ENCODE peak calls at places on chromosomes 2 and 18, in ten cellular contexts. S is vagina, T is fibroblast of pulmonary artery, D is lower leg skin, I is WERI-Rb-1, N is aorta, G is psoas muscle, U is bronchial epithelial cell, L is endodermal cell, K is astrocyte of the spinal cord. O is an unnamed sample.
A peak's percentile ranks its signal among the peaks of the same experiment; 100 is the strongest.

GRCh38 chr2:239261336-239261735 is 139.5 kb downstream of the HDAC4 start:
- DNase-seq in S (no peak), T (no peak), D (no peak), I (no peak), N (no peak), G (no peak), U (no peak), L (no peak), K (no peak), O (no peak)

GRCh38 chr2:7007846-7008741 is 90.9 kb downstream of the RNF144A start:
- DNase-seq in S (no peak), T (peak; percentile 93), D (peak; percentile 93), I (no peak), N (peak; percentile 93), G (peak; percentile 94), U (no peak), L (peak; percentile 59), K (peak; percentile 97), O (peak; percentile 93)

GRCh38 chr2:8281234-8281633 is 400.6 kb upstream of the ID2 start:
- DNase-seq in S (no peak), T (no peak), D (no peak), I (no peak), N (no peak), G (no peak), U (no peak), L (no peak), K (no peak), O (no peak)

GRCh38 chr18:79926715-79927596 is 24.5 kb downstream of the SLC66A2 start:
- DNase-seq in S (no peak), T (no peak), D (peak; percentile 62), I (peak; percentile 96), N (peak; percentile 31), G (no peak), U (no peak), L (peak; percentile 40), K (no peak), O (no peak)

GRCh38 chr18:54736981-54737380 is 91.3 kb upstream of the RAB27B start:
- DNase-seq in S (no peak), T (no peak), D (no peak), I (no peak), N (no peak), G (no peak), U (peak; percentile 51), L (no peak), K (peak; percentile 25), O (no peak)

GRCh38 chr2:219430633-219431615 is 3.7 kb upstream of the SPEG start:
- DNase-seq in S (no peak), T (peak; percentile 56), D (no peak), I (peak; percentile 49), N (no peak), G (peak; percentile 80), U (peak; percentile 32), L (peak; percentile 71), K (peak; percentile 32), O (peak; percentile 81)

GRCh38 chr2:168355110-168355509 is 101.0 kb upstream of the CERS6 start:
- DNase-seq in S (no peak), T (no peak), D (no peak), I (no peak), N (no peak), G (no peak), U (no peak), L (no peak), K (no peak), O (no peak)

GRCh38 chr2:190819835-190820234 is 60.8 kb upstream of the GLS start:
- DNase-seq in S (no peak), T (peak; percentile 88), D (no peak), I (no peak), N (no peak), G (no peak), U (peak; percentile 58), L (no peak), K (peak; percentile 41), O (peak; percentile 39)

DNA sequence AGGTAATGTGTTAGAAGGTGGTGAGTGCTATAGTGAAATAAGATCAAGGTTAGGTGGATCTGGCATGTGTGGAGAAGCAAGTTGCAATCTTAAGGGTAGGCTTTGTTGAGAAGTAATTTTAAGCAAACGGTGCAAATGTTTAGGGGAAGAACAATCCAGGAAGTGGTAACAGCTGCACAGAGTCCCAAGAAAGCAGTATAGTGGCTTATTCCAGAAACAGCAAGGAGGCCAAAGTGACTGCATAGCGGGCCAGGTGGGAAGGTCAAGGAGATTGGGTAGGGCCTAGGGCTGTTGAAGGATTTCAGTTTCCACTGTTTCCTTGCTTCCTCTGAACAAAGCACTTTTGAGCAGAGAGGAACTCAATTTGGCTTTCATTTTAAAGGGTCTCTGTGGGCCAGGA is 30.0 kb upstream of the RAB1A start:
- DNase-seq in S (no peak), T (no peak), D (no peak), I (no peak), N (no peak), G (no peak), U (no peak), L (no peak), K (no peak), O (no peak)
- H3K4me3 ChIP-seq in S (no peak overlapping the region), T (no peak overlapping the region), D (no peak overlapping the region), I (no peak overlapping the region), N (no peak overlapping the region), G (no peak overlapping the region), U (no peak overlapping the region), L (no peak overlapping the region), K (no peak overlapping the region), O (no peak overlapping the region)

DNA sequence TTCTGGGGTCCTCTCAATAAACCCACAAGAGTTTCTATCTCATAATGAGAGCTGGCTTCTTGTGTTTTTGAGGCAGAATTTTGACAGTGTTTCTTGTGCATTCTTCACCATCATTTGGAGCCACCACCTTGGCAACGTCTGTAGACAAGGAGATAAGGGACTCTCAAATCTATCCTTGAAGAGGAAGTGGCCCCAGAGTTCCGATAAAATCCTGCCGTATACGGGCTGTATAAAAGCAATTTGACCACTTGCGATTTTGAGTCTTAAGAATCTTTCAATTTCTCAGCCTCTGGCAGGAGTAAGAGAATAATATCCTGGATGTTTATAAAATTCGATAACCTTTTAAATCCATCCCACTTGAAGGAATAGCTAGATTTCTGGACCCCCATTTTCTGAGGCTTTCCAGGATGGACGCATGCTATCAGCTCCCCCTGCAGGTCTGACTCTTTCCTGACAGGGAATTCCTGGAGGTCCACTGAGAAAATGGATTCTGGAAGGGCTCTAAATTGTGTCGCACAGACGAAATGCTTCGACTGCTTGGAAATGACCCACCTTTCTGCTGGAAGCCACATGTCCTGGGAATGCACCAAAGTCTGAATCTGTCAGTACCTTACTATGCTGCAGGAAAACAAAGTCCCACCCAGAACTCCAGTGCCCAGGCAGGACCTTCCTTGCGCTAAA is 54.1 kb downstream of the E2F6 start:
- DNase-seq in S (no peak), T (peak; percentile 76), D (peak; percentile 82), I (peak; percentile 66), N (peak; percentile 58), G (no peak), U (peak; percentile 39), L (peak; percentile 81), K (peak; percentile 49), O (no peak)
- H3K4me3 ChIP-seq in S (no peak overlapping the region), T (peak overlapping the region; percentile 51), D (no peak overlapping the region), I (no peak overlapping the region), N (peak overlapping the region; percentile 78), G (peak overlapping the region; percentile 62), U (peak overlapping the region; percentile 21), L (no peak overlapping the region), K (no peak overlapping the region), O (no peak overlapping the region)

DNA sequence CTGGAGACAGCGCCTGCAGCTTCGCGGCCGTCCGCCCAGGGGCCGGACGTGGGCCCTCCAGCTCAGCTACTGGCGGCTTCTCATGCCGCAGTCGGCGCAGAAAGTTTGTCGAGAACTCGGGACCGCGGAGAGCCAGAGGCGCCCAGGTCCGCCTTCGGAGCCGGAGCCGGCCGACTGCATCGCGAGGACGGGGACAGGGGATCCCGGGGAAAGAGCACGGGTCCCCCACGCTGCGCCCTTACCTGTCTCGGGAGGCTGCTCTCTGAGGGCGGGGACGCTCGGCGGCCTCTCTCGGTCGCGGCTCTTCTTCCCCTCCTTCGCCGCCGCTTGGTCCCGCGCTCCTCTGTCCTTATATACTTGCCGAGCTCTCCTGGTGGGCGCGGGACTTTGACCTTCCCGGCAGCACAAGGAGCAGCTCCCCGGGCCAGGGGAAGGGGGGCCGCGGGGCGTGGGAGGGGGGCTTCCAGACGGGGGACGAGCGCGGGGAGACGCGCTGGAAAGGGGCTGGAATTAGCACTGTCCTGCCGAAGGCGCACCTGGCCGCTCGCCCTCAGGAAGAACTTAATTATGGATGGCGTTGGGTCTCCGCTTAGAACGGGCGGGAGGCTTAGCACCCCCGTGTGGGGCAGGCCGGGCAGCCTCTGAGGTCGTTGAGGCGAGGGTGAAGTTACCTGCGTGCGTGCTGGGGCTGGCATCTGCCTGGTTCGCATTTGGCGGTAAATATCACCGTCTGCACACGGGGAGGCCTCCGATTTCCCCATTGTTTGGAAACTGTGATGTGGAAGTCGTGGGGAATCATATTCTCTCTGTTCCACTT is at the start of gene POMC:
- DNase-seq in S (no peak), T (peak; percentile 30), D (no peak), I (peak; percentile 35), N (no peak), G (peak; percentile 26), U (peak; percentile 6), L (peak; percentile 86), K (peak; percentile 31), O (peak; percentile 49)
- H3K4me3 ChIP-seq in S (peak within 1 kb of the TSS; percentile 31), T (peak within 1 kb of the TSS; percentile 38), D (peak within 1 kb of the TSS; percentile 13), I (peak within 1 kb of the TSS; percentile 56), N (peak within 1 kb of the TSS; percentile 1), G (peak within 1 kb of the TSS; percentile 65), U (peak within 1 kb of the TSS; percentile 31), L (peak within 1 kb of the TSS; percentile 61), K (peak within 1 kb of the TSS; percentile 24), O (peak within 1 kb of the TSS; percentile 59)

GRCh38 chr18:62480927-62481326 is 41.9 kb upstream of the ZCCHC2 start:
- DNase-seq in S (no peak), T (no peak), D (no peak), I (no peak), N (no peak), G (no peak), U (no peak), L (no peak), K (no peak), O (no peak)

GRCh38 chr18:62484941-62485340 is 37.9 kb upstream of the ZCCHC2 start:
- DNase-seq in S (no peak), T (no peak), D (no peak), I (no peak), N (no peak), G (no peak), U (no peak), L (no peak), K (no peak), O (no peak)

GRCh38 chr18:62486290-62486964 is 36.4 kb upstream of the ZCCHC2 start:
- DNase-seq in S (no peak), T (peak; percentile 39), D (no peak), I (no peak), N (no peak), G (no peak), U (peak; percentile 99), L (peak; percentile 63), K (peak; percentile 22), O (no peak)

GRCh38 chr18:62487161-62487560 is 35.7 kb upstream of the ZCCHC2 start:
- DNase-seq in S (no peak), T (no peak), D (no peak), I (no peak), N (no peak), G (no peak), U (no peak), L (no peak), K (no peak), O (no peak)

GRCh38 chr18:62485684-62486083 is 37.1 kb upstream of the ZCCHC2 start:
- DNase-seq in S (no peak), T (peak; percentile 83), D (no peak), I (no peak), N (no peak), G (no peak), U (peak; percentile 98), L (no peak), K (peak; percentile 80), O (no peak)
- H3K4me3 ChIP-seq in S (no peak overlapping the region), T (no peak overlapping the region), D (no peak overlapping the region), I (no peak overlapping the region), N (no peak overlapping the region), G (no peak overlapping the region), U (no peak overlapping the region), L (no peak overlapping the region), K (no peak overlapping the region), O (no peak overlapping the region)